ENCODE peak calls at places on chromosomes 16 and 17, in seven cellular contexts. F is OCI-LY7; B is IMR-90; W is CD8-positive, alpha-beta T cell; O is endodermal cell; Y is BE2C; C is mucosa of descending colon. V is an unnamed sample.

GRCh38 chr17:59004338-59005111 is 102.2 kb downstream of the TRIM37 start:
- DNase-seq in W (peak; percentile 52), F (peak; percentile 70), B (peak; percentile 53), C (no peak), O (peak; percentile 92), Y (peak; percentile 63), V (peak; percentile 54)

GRCh38 chr16:58960484-58960883 is 226.4 kb upstream of the GOT2 start:
- DNase-seq in C (no peak), F (no peak), O (peak; percentile 50), B (no peak), W (no peak), Y (no peak), V (no peak)

GRCh38 chr17:59972778-59973177 is 8.2 kb upstream of the RNFT1 start:
- DNase-seq in F (no peak), C (no peak), O (no peak), B (peak; percentile 9), W (no peak), Y (no peak), V (no peak)

GRCh38 chr16:62692685-62693084 is 656.4 kb upstream of the CDH8 start:
- DNase-seq in B (no peak), O (no peak), F (no peak), C (no peak), Y (no peak), W (no peak), V (no peak)

GRCh38 chr16:4316732-4317461 is 1.0 kb downstream of the GLIS2 start:
- DNase-seq in W (no peak), Y (no peak), C (no peak), B (no peak), F (no peak), O (no peak), V (no peak)

GRCh38 chr16:57619606-57620315 is 8.7 kb upstream of the ADGRG1 start:
- DNase-seq in Y (peak; percentile 24), C (peak; percentile 91), B (no peak), W (no peak), O (peak; percentile 65), F (no peak), V (no peak)

GRCh38 chr16:27624154-27625049 is 74.5 kb downstream of the KATNIP start:
- DNase-seq in F (no peak), B (no peak), C (peak; percentile 56), W (no peak), Y (no peak), O (no peak), V (no peak)

GRCh38 chr16:55663770-55664677 is 8.2 kb downstream of the SLC6A2 start:
- DNase-seq in F (no peak), C (no peak), W (no peak), O (no peak), B (no peak), Y (no peak), V (no peak)

GRCh38 chr17:50861334-50861676 is 4.8 kb downstream of the TOB1 start:
- DNase-seq in B (no peak), F (no peak), O (no peak), W (no peak), C (no peak), Y (no peak), V (no peak)

GRCh38 chr17:38453951-38454421 is 25.7 kb downstream of the ARHGAP23 start:
- DNase-seq in F (no peak), Y (peak; percentile 57), C (no peak), O (peak; percentile 77), B (peak; percentile 38), W (no peak), V (no peak)

GRCh38 chr17:1002771-1003555 is 6.0 kb downstream of the TIMM22 start:
- DNase-seq in Y (no peak), B (peak; percentile 89), C (peak; percentile 9), W (no peak), O (no peak), F (no peak), V (no peak)

GRCh38 chr17:29257756-29258155 is 11.1 kb downstream of the CRYBA1 start:
- DNase-seq in C (no peak), O (no peak), W (no peak), Y (no peak), F (no peak), B (peak; percentile 60), V (no peak)

GRCh38 chr17:17032131-17032692 is 10.0 kb upstream of the MPRIP start:
- DNase-seq in C (peak; percentile 65), F (no peak), B (peak; percentile 89), O (peak; percentile 72), W (no peak), Y (peak; percentile 52), V (no peak)

GRCh38 chr17:17109231-17109630 is 67.0 kb downstream of the MPRIP start:
- DNase-seq in F (peak; percentile 21), C (peak; percentile 45), B (no peak), Y (no peak), W (no peak), O (no peak), V (no peak)

GRCh38 chr17:45740553-45741330 is 43.4 kb upstream of the CRHR1 start:
- DNase-seq in W (no peak), O (peak; percentile 98), B (peak; percentile 13), F (peak; percentile 74), C (no peak), Y (peak; percentile 89), V (no peak)

GRCh38 chr17:79413591-79413990 is 197.3 kb downstream of the RBFOX3 start:
- DNase-seq in O (no peak), C (no peak), W (no peak), F (no peak), B (no peak), Y (no peak), V (no peak)

GRCh38 chr17:79415909-79416308 is 194.9 kb downstream of the RBFOX3 start:
- DNase-seq in O (no peak), W (no peak), Y (no peak), C (no peak), B (no peak), F (no peak), V (no peak)

GRCh38 chr17:79414063-79414462 is 196.8 kb downstream of the RBFOX3 start:
- DNase-seq in O (no peak), Y (no peak), W (no peak), C (no peak), F (no peak), B (no peak), V (no peak)

GRCh38 chr17:79414520-79415065 is 196.3 kb downstream of the RBFOX3 start:
- DNase-seq in O (no peak), Y (no peak), W (no peak), F (no peak), B (no peak), C (no peak), V (no peak)

DNA sequence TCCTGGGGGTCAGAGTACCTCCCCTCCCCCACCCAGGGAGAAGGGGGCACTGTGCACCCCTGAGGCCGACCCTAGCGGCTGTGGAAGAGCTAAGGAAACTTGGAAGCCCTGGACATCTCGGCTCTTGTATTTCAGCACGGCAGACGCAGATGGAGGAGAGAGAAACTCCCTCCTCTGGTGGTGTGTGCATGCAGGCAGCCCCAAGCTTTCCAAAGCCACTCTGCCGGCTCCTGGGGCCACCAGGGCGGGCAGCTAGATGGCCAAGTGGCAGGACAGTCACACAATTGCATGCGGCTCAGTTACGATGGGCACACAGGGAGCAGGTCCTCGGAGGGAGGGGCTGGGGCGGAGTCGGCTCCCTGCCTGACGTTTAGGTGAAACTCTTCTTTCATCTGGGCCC is 195.5 kb downstream of the RBFOX3 start:
- DNase-seq in Y (no peak), C (no peak), O (no peak), B (no peak), W (no peak), F (no peak), V (no peak)
- H3K4me1 ChIP-seq in Y (no peaks in the 10 kb centered on the region), C (no peaks in the 10 kb centered on the region), O (peaks cover under 1% of the 10 kb centered on the region), B (no peaks in the 10 kb centered on the region), W (no peaks in the 10 kb centered on the region), F (peaks cover 3% of the 10 kb centered on the region), V (no peaks in the 10 kb centered on the region)

DNA sequence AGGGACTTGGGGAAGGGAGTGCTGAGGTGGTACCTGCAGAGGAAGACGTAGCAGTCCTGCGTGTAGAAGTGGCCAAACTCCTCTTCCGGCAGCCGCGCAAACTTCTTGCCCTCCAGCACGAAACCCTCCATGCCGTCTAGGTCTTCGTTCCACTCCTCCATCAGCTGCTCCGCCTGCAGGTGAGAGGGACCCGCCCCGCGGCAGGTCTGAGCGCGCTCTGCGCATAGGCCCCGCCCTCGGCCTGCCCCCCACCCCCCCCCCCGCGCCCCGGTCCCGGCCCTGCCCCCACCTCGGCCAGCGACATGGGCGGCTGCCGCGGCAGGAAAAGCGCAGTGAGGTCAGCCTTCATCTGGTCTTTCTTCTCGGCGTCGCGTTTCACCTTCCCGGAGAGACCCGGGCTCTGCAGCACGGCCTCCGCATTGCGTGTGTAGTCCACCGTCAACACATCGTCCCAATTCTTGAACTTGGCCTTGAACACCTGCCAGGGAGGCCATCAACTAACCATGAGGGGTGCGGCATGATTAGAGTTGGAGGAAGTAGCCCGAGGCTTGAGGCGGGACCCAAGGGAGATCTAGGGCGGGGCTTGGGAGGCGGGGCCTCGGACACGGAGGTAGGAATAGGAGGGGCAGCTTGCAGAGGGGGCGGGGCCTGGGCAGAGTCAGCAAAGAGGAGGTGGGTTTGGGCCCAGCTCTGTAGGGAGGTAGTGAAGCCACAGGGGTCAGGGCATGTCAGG is 11.5 kb downstream of the FLII start:
- DNase-seq in C (peak; percentile 93), O (peak; percentile 99), Y (peak; percentile 72), W (no peak), B (peak; percentile 8), F (peak; percentile 56), V (no peak)
- H3K36me3 ChIP-seq in C (no peaks in the 10 kb centered on the region), O (peaks cover 70% of the 10 kb centered on the region), Y (no peaks in the 10 kb centered on the region), W (peaks cover 57% of the 10 kb centered on the region), B (peaks cover 83% of the 10 kb centered on the region), F (peaks cover 62% of the 10 kb centered on the region), V (no peaks in the 10 kb centered on the region)

GRCh38 chr17:21016826-21017225 is 26.0 kb downstream of the USP22 start:
- DNase-seq in O (no peak), C (no peak), W (no peak), Y (no peak), B (no peak), F (no peak), V (no peak)
- H3K4me3 ChIP-seq in O (no peak overlapping the region), C (no peak overlapping the region), W (no peak overlapping the region), Y (no peak overlapping the region), B (no peak overlapping the region), F (no peak overlapping the region), V (no peak overlapping the region)

GRCh38 chr16:70701998-70702397 is 16.1 kb upstream of the MTSS2 start:
- DNase-seq in Y (no peak), W (no peak), C (no peak), B (no peak), O (no peak), F (no peak), V (no peak)
- H3K4me1 ChIP-seq in Y (peaks cover 36% of the 10 kb centered on the region), W (peaks cover 14% of the 10 kb centered on the region), C (peaks cover 4% of the 10 kb centered on the region), B (peaks cover 61% of the 10 kb centered on the region), O (no peaks in the 10 kb centered on the region), F (no peaks in the 10 kb centered on the region), V (peaks cover 5% of the 10 kb centered on the region)

GRCh38 chr16:18846416-18846815 is 45.1 kb upstream of the ARL6IP1 start:
- DNase-seq in C (no peak), B (no peak), Y (no peak), F (no peak), O (no peak), W (no peak), V (no peak)
- H3K36me3 ChIP-seq in C (peaks cover 23% of the 10 kb centered on the region), B (peaks cover 42% of the 10 kb centered on the region), Y (peaks cover 79% of the 10 kb centered on the region), F (peaks cover 93% of the 10 kb centered on the region), O (peaks cover 93% of the 10 kb centered on the region), W (peaks cover 46% of the 10 kb centered on the region), V (peaks cover 35% of the 10 kb centered on the region)

DNA sequence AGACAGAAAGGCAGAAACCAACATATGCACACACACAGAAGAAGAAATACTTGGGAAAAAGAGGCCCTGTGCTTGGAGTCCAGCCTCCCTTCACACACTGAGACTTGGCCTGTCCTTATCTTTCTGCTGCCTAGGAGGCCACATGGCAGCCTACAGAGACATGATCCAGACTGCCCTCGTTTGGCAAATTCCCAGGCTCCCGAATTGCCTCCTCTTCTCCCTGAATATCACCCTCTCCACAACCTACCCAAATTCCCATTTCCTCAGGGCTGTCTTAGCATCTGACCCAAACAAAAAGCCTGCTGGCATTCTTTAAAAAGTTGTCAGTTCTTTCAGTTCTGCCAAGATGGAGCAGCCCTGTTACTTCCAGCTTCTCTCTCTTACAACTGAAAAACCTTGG is 59.8 kb downstream of the DNAH17 start:
- DNase-seq in F (no peak), B (no peak), Y (peak; percentile 60), O (peak; percentile 20), C (peak; percentile 2), W (no peak), V (no peak)
- H3K4me3 ChIP-seq in F (no peak overlapping the region), B (no peak overlapping the region), Y (no peak overlapping the region), O (no peak overlapping the region), C (no peak overlapping the region), W (no peak overlapping the region), V (no peak overlapping the region)